ENCODE peak calls at places on chromosomes 7 and 10, in eight cellular contexts. F, V, L, T, E, N, D and Z are unnamed samples.

GRCh38 chr7:22613466-22613865 is 113.5 kb upstream of the STEAP1B start:
- DNase-seq in E (no peak), L (no peak), N (no peak), V (no peak), F (no peak), T (no peak), D (no peak), Z (no peak)

GRCh38 chr7:65397730-65398142 is 24.1 kb downstream of the ZNF92 start:
- DNase-seq in E (peak), D (no peak), N (no peak), T (no peak), V (peak), L (peak), F (no peak), Z (no peak)

GRCh38 chr10:100508691-100509150 is 10.9 kb downstream of the SEC31B start:
- DNase-seq in L (peak), T (peak), V (peak), E (peak), D (peak), F (peak), N (peak), Z (peak)

GRCh38 chr10:35887686-35888085 is 245.6 kb upstream of the FZD8 start:
- DNase-seq in D (no peak), L (no peak), F (no peak), V (no peak), T (no peak), N (no peak), E (no peak), Z (no peak)

GRCh38 chr10:102268333-102268999 is 23.1 kb downstream of the GBF1 start:
- DNase-seq in E (no peak), F (no peak), N (no peak), D (no peak), L (no peak), T (no peak), V (no peak), Z (no peak)

GRCh38 chr10:88794731-88795130 is 7.8 kb upstream of the LIPM start:
- DNase-seq in E (no peak), D (no peak), V (no peak), N (no peak), F (no peak), L (no peak), T (no peak), Z (no peak)

GRCh38 chr10:75654171-75654772 is 222.8 kb downstream of the LRMDA start:
- DNase-seq in L (peak), E (no peak), D (no peak), T (no peak), N (no peak), F (no peak), V (no peak), Z (no peak)

GRCh38 chr10:71266147-71266917 is 52.7 kb upstream of the SLC29A3 start:
- DNase-seq in D (no peak), E (peak), N (peak), V (peak), L (no peak), T (no peak), F (no peak), Z (no peak)

GRCh38 chr7:75604408-75604807 is 112.3 kb downstream of the SPDYE5 start:
- DNase-seq in F (no peak), L (no peak), V (no peak), D (no peak), N (no peak), T (no peak), E (no peak), Z (no peak)
- TF ChIP-seq EZH2phosphoT487 in F (no peak), L (no peak), V (no peak), D (no peak), N (no peak), T (no peak), E (no peak), Z (no peak)

GRCh38 chr7:156074982-156075615 is 262.8 kb upstream of the SHH start:
- DNase-seq in E (no peak), D (no peak), N (no peak), V (peak), L (no peak), T (no peak), F (no peak), Z (no peak)
- TF ChIP-seq CTCF in E (no peak), D (peak), N (peak), V (peak), L (peak), T (no peak), F (no peak), Z (peak)

GRCh38 chr10:113222207-113222606 is 272.2 kb downstream of the TCF7L2 start:
- DNase-seq in E (no peak), V (peak), F (no peak), D (no peak), N (no peak), L (no peak), T (no peak), Z (no peak)
- TF ChIP-seq EZH2phosphoT487 in E (no peak), V (no peak), F (no peak), D (no peak), N (no peak), L (no peak), T (no peak), Z (no peak)

GRCh38 chr7:78095549-78095948 is 297.0 kb downstream of the PHTF2 start:
- DNase-seq in T (no peak), V (no peak), L (no peak), E (no peak), D (no peak), N (no peak), F (no peak), Z (no peak)
- TF ChIP-seq CTCF in T (no peak), V (peak), L (no peak), E (no peak), D (no peak), N (peak), F (no peak), Z (no peak)

DNA sequence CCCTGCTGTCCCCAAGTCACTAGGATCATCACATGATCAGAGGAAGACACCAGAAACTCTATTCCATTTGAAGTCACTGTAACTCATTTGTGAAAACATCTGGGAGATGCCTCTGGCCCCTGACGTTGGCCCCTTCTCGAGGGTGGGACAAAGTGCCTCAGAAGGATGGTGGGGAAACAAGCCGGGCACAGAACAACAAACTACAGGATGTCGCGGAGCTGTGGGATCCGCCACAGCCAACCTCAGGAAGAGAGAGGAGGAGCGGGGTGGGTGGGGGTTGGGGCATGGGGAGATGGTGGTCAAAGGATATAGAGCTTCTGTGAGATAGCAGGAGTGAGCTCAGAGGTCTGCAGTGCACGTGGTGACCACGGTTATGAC is 265.6 kb upstream of the TCERG1L start:
- DNase-seq in L (no peak), T (no peak), N (no peak), E (no peak), V (no peak), F (no peak), D (no peak), Z (no peak)
- TF ChIP-seq EZH2phosphoT487 in L (no peak), T (no peak), N (no peak), E (no peak), V (no peak), F (no peak), D (no peak), Z (no peak)

GRCh38 chr7:3780016-3780415 is 479.0 kb downstream of the SDK1 start:
- DNase-seq in N (no peak), F (no peak), L (no peak), V (no peak), T (no peak), D (no peak), E (no peak), Z (no peak)

GRCh38 chr7:3781607-3782006 is 480.6 kb downstream of the SDK1 start:
- DNase-seq in N (no peak), V (no peak), F (no peak), E (no peak), L (no peak), T (no peak), D (no peak), Z (no peak)

DNA sequence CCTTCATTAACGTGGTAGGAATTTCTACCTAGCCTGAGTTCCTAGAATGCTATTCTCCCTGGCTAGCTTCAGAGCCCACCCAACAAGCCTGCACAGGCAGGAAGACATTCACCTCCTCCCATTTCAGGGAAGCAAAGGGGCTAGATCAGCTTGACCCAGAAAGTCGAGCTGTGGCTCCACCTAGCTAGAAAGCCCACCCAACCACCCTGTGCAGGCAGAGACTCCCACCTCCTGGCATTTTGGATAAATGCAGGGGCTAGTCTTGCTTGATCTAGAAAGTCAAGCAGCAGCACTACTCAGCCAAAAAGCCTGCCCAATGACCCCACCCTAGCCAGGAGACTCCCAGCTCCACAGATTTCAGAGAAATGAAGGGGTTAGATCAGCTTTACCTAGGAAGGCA is 479.5 kb downstream of the SDK1 start:
- DNase-seq in L (no peak), D (no peak), V (peak), T (no peak), F (peak), E (no peak), N (no peak), Z (no peak)
- TF ChIP-seq CTCF in L (no peak), D (no peak), V (peak), T (no peak), F (no peak), E (no peak), N (no peak), Z (no peak)

DNA sequence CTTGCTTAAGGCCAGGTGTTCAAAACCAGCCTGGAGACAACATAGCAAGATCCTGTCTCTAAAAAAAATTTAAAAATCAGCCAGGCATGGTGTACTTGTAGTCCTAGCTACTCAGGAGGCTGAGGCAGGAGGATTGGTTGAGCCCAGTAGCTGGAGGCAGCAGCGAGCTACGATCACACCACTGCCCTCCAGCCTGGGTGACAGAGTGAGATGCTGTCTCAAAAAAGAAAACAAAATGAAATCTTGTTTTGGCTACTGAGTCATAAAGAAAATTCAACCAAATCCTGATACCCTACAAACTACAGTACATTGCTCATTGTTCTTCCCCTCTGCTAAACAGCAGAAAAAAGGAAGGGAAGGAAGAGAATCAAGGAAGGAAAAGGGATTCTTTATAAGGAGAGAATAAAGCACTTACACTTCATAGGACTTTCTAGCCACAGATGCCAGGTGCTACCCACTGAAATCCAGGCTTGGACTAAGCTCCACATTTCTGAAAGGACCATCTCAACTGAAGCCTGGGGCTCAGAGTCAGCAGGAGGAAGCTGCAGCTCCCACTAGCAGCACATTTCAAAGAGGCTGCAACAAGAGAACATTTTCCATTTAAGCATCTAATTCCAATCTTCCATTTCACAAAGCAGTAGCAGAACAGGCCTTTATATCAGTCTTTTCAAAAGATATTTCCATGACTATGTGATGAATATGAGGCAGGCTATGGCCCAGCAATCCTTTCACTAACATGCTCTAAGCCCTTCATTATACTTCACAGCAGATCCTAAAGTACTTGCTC is 13.6 kb downstream of the TNPO3 start:
- DNase-seq in E (no peak), L (no peak), V (peak), N (no peak), T (no peak), D (no peak), F (peak), Z (peak)
- TF ChIP-seq EZH2phosphoT487 in E (no peak), L (no peak), V (no peak), N (no peak), T (no peak), D (no peak), F (no peak), Z (no peak)